ENCODE peak calls at places on chromosomes 13 and 19, in eight cellular contexts. F is lower lobe of right lung; S is ascending aorta; A is heart right ventricle; N is IMR-90; V is CD4-positive, alpha-beta memory T cell; I is aorta; L is psoas muscle. P is an unnamed sample. For H3K9me3, H3K36me3 and H3K27me3, the result is how much of the 10 kb centered on the place peaks cover.

GRCh38 chr13:97257228-97257755 is 35.2 kb downstream of the MBNL2 start:
- DNase-seq in F (no peak), S (no peak), A (no peak), N (no peak), V (no peak), I (no peak), L (no peak), P (no peak)

GRCh38 chr19:44585371-44586141 is 27.8 kb upstream of the IGSF23 start:
- DNase-seq in F (no peak), S (no peak), A (no peak), N (peak), V (no peak), I (no peak), L (no peak), P (no peak)

GRCh38 chr19:13366529-13367143 is 139.6 kb downstream of the CACNA1A start:
- DNase-seq in F (no peak), S (no peak), A (no peak), N (peak), V (no peak), I (no peak), L (no peak), P (peak)

GRCh38 chr13:48491423-48492122 is 41.3 kb downstream of the RCBTB2 start:
- DNase-seq in F (no peak), S (no peak), A (no peak), N (peak), V (no peak), I (no peak), L (no peak), P (no peak)

GRCh38 chr13:32134241-32134801 is 102.7 kb downstream of the FRY start:
- DNase-seq in F (no peak), S (no peak), A (no peak), N (peak), V (no peak), I (no peak), L (no peak), P (no peak)

GRCh38 chr13:113991676-113992179 is 17.9 kb upstream of the C13orf46 start:
- DNase-seq in F (no peak), S (no peak), A (no peak), N (no peak), V (no peak), I (no peak), L (no peak), P (no peak)

GRCh38 chr19:19110410-19111137 is 27.7 kb downstream of the TMEM161A start:
- DNase-seq in F (no peak), S (no peak), A (no peak), N (no peak), V (no peak), I (no peak), L (no peak), P (no peak)

GRCh38 chr19:45819769-45820168 is 4.7 kb upstream of the RSPH6A start:
- DNase-seq in F (no peak), S (no peak), A (no peak), N (no peak), V (no peak), I (no peak), L (no peak), P (no peak)

GRCh38 chr19:42250666-42251531 is 4.0 kb downstream of the ERF start:
- DNase-seq in F (peak), S (no peak), A (no peak), N (peak), V (no peak), I (no peak), L (no peak), P (no peak)

GRCh38 chr13:105050696-105051095 is 1484.8 kb downstream of the EFNB2 start:
- DNase-seq in F (no peak), S (no peak), A (no peak), N (peak), V (no peak), I (no peak), L (no peak), P (no peak)

GRCh38 chr19:41599175-41599966 is 23.4 kb downstream of the CEACAM21 start:
- DNase-seq in F (no peak), S (no peak), A (no peak), N (no peak), V (no peak), I (no peak), L (no peak), P (no peak)

GRCh38 chr19:5547881-5548280 is 19.9 kb downstream of the TINCR start:
- DNase-seq in F (no peak), S (no peak), A (no peak), N (peak), V (no peak), I (no peak), L (no peak), P (peak)

GRCh38 chr13:99374994-99375805 is 68.0 kb upstream of the GPR183 start:
- DNase-seq in F (peak), S (no peak), A (no peak), N (no peak), V (peak), I (peak), L (no peak), P (no peak)

GRCh38 chr13:106916329-106916728 is 348.4 kb upstream of the ARGLU1 start:
- DNase-seq in F (no peak), S (no peak), A (no peak), N (no peak), V (no peak), I (no peak), L (no peak), P (no peak)

GRCh38 chr13:83340170-83340569 is 542.1 kb downstream of the SLITRK1 start:
- DNase-seq in F (no peak), S (no peak), A (no peak), N (no peak), V (no peak), I (no peak), L (no peak), P (no peak)

GRCh38 chr19:10508036-10508435 is 4.9 kb upstream of the KEAP1 start:
- DNase-seq in F (no peak), S (no peak), A (no peak), N (no peak), V (no peak), I (no peak), L (no peak), P (no peak)

GRCh38 chr13:78909276-78909675 is 250.3 kb upstream of the OBI1 start:
- DNase-seq in F (no peak), S (no peak), A (no peak), N (no peak), V (no peak), I (no peak), L (no peak), P (no peak)

GRCh38 chr19:1491114-1491848 is at the start of gene REEP6:
- DNase-seq in F (no peak), S (no peak), A (no peak), N (no peak), V (no peak), I (no peak), L (no peak), P (no peak)

GRCh38 chr13:70723732-70724131 is 615.5 kb upstream of the KLHL1 start:
- DNase-seq in F (no peak), S (no peak), A (no peak), N (no peak), V (no peak), I (no peak), L (no peak), P (no peak)

GRCh38 chr13:47426126-47426849 is 529.4 kb upstream of the HTR2A start:
- DNase-seq in F (no peak), S (no peak), A (peak), N (peak), V (no peak), I (peak), L (peak), P (no peak)

GRCh38 chr19:21109116-21109515 is 27.1 kb downstream of the ZNF714 start:
- DNase-seq in F (no peak), S (no peak), A (no peak), N (peak), V (no peak), I (no peak), L (no peak), P (no peak)

GRCh38 chr13:101846701-101847100 is 394.2 kb downstream of the ITGBL1 start:
- DNase-seq in F (no peak), S (no peak), A (no peak), N (no peak), V (no peak), I (no peak), L (no peak), P (no peak)

GRCh38 chr13:24063281-24063851 is 97.2 kb upstream of the SPATA13 start:
- DNase-seq in F (no peak), S (no peak), A (peak), N (no peak), V (no peak), I (no peak), L (no peak), P (no peak)

GRCh38 chr13:99172951-99173350 is 27.7 kb upstream of the UBAC2 start:
- DNase-seq in F (no peak), S (no peak), A (no peak), N (no peak), V (no peak), I (no peak), L (no peak), P (no peak)

GRCh38 chr13:101779147-101779546 is 326.7 kb downstream of the ITGBL1 start:
- DNase-seq in F (no peak), S (no peak), A (no peak), N (no peak), V (no peak), I (no peak), L (no peak), P (no peak)

GRCh38 chr19:5147971-5148793 is 179.3 kb downstream of the KDM4B start:
- DNase-seq in F (no peak), S (no peak), A (no peak), N (no peak), V (no peak), I (peak), L (peak), P (no peak)

GRCh38 chr13:26941345-26942174 is 181.0 kb upstream of the GPR12 start:
- DNase-seq in F (no peak), S (no peak), A (no peak), N (peak), V (no peak), I (no peak), L (no peak), P (no peak)

GRCh38 chr19:273393-273792 is 17.8 kb downstream of the PLPP2 start:
- DNase-seq in F (no peak), S (no peak), A (no peak), N (no peak), V (no peak), I (no peak), L (no peak), P (no peak)

GRCh38 chr19:10305139-10305806 is 4.3 kb downstream of the ZGLP1 start:
- DNase-seq in F (peak), S (no peak), A (peak), N (peak), V (no peak), I (peak), L (peak), P (no peak)

GRCh38 chr19:40191836-40192646 is 815 bp downstream of the MAP3K10 start:
- DNase-seq in F (peak), S (no peak), A (peak), N (peak), V (no peak), I (no peak), L (peak), P (peak)

GRCh38 chr19:35211545-35212230 is 16.9 kb downstream of the FAM187B start:
- DNase-seq in F (peak), S (peak), A (peak), N (no peak), V (peak), I (peak), L (peak), P (no peak)

GRCh38 chr13:72820156-72820897 is 38.4 kb downstream of the PIBF1 start:
- DNase-seq in F (no peak), S (no peak), A (no peak), N (peak), V (no peak), I (no peak), L (no peak), P (peak)

DNA sequence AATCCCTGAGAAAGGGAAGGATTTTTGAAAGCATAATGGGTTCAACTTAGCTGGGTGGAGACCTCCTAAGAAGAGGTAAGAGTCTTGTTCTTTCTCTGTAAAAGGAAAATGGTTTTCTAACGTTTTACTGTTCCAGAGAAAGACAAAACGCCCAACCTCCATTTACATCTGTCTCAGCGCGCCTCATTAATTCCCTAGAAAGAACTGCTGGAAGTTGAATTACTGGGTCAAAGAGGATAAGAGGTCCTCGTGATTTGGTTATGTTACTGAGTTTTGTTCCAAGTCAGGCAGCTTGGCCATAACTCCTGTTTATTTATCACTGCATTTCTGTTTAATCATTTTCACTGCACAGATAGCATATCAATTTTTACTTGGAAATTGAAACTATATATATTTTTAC is 112.9 kb upstream of the PEG3 start:
- DNase-seq in F (no peak), S (no peak), A (no peak), N (no peak), V (no peak), I (no peak), L (no peak), P (no peak)
- H3K9me3 ChIP-seq in F (under half), S (under half), A (under half), N (half or more), V (under half), I (under half), L (under half), P (under half)

GRCh38 chr13:77016888-77017623 is 9.9 kb downstream of the FBXL3 start:
- DNase-seq in F (no peak), S (no peak), A (no peak), N (no peak), V (no peak), I (no peak), L (no peak), P (no peak)

GRCh38 chr13:77016241-77016812 is 10.6 kb downstream of the FBXL3 start:
- DNase-seq in F (no peak), S (no peak), A (no peak), N (no peak), V (no peak), I (no peak), L (no peak), P (no peak)

GRCh38 chr13:77019756-77020155 is 7.2 kb downstream of the FBXL3 start:
- DNase-seq in F (no peak), S (no peak), A (no peak), N (no peak), V (no peak), I (no peak), L (no peak), P (no peak)

GRCh38 chr13:77013853-77014542 is 13.0 kb downstream of the FBXL3 start:
- DNase-seq in F (no peak), S (no peak), A (no peak), N (no peak), V (no peak), I (no peak), L (no peak), P (no peak)

DNA sequence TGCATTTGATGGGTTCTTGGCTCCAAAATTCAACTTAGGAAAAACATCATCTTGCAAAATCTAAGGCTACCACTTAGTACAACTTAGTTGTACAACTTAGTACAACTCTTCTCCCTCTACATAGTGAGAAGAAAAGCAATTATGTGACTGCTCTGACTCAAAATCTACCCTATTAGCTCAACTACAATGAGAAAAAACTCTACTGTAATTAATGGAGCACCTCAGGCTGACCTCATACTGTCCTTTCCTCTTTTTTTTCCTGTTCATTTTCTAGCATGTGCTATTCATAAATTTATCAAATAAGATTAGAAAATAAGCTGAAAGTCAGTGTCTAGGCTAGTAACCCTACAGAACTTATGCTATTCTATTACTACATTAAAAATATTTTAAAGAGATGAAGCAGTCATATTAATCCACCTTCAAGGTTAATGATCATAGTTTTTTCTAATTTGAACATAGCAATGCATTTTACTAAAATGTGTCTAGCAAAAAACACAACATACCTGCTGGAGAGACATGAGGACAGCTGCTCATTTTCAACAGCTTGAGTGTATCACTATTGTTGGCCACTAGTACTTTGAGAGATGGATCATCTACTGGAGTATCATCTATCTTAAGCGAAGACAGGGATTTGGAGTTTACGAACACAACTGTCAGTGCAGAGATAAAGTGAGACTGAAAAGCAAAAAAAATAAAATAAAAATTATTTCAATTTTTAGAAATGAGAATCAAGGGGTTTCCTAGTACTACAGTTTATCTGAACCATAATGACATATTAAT is 11.9 kb downstream of the FBXL3 start:
- DNase-seq in F (no peak), S (no peak), A (no peak), N (no peak), V (no peak), I (no peak), L (no peak), P (no peak)
- H3K36me3 ChIP-seq in F (half or more), S (half or more), A (half or more), N (under half), V (half or more), I (under half), L (half or more), P (half or more)

DNA sequence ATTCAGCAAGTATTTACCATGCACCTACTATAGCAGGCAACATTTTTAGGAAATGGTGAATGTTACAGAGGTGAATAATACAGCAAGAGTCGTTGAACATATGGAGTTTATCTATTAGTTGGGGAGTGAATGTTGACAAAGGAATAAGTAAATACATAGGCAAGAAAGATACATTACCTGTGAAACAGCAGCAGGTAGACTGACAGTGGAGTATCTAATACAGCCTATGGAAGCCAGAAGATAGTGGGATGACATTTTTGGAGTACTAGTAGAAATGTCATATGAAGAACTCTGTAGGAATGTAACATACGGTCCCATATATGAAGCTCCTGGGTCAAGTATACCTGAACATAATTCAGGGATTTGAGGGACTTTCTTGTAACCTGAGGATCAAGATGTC is 2.1 kb upstream of the TNFSF11 start:
- DNase-seq in F (no peak), S (no peak), A (no peak), N (no peak), V (no peak), I (no peak), L (no peak), P (no peak)
- H3K27me3 ChIP-seq in F (under half), S (under half), A (half or more), N (under half), V (under half), I (under half), L (under half), P (under half)

DNA sequence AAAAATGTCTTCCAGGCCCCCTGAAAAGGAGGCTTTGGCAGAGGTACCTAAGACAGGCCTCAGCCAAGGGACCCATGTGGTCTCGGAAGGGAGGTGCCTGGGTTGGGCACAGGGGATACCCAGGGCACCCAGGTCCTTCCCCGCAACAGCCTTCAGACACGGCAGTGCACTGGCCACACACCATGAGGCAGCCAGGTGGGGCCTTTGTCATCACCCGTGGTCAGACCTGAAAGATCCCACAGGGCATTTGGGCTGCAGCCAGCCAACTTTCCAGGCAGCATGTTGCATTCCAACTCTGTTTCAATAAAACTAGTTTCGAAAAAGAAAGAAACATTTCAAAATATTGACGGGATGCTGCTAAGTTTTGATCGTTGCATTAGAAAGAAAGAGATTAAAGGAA is 4.7 kb upstream of the TUBGCP3 start:
- DNase-seq in F (no peak), S (no peak), A (no peak), N (no peak), V (no peak), I (no peak), L (no peak), P (no peak)
- H3K9me3 ChIP-seq in F (under half), S (under half), A (under half), N (under half), V (under half), I (under half), L (under half), P (under half)

GRCh38 chr13:20074956-20075355 is 85.9 kb downstream of the GJA3 start:
- DNase-seq in F (no peak), S (no peak), A (no peak), N (no peak), V (no peak), I (no peak), L (no peak), P (no peak)

GRCh38 chr13:20080377-20081164 is 80.3 kb downstream of the GJA3 start:
- DNase-seq in F (no peak), S (no peak), A (no peak), N (no peak), V (no peak), I (no peak), L (no peak), P (no peak)
- H3K36me3 ChIP-seq in F (half or more), S (under half), A (half or more), N (under half), V (under half), I (under half), L (half or more), P (under half)

DNA sequence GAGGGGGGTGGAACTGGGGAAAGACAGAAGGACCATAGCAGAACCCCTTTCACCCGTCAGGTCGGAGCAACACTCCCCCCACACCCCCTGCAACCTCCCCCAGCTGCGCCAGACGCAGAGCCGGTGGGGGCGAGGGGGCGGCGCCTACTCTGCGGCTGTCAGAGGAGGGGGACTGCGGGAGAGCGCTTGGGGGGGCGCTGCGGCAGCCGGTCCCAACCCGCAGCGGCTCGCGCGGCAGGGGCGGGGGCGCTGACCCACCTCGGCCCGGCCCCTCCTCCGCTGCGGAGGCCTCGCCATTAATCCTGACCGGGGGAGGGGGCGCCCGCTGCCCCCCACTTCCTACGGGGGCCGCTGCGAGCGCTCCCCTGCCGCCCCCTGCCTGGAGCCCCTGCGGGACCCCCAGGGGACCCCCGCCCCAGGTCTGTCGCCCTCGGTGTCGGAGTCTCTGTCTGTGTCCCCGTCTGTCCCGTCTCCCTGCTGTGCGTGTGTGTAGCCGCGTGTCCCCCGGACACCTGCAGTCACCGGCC is 7.9 kb upstream of the NFIC start:
- DNase-seq in F (no peak), S (no peak), A (no peak), N (no peak), V (peak), I (no peak), L (no peak), P (no peak)
- H3K27me3 ChIP-seq in F (under half), S (under half), A (under half), N (under half), V (under half), I (under half), L (under half), P (under half)

DNA sequence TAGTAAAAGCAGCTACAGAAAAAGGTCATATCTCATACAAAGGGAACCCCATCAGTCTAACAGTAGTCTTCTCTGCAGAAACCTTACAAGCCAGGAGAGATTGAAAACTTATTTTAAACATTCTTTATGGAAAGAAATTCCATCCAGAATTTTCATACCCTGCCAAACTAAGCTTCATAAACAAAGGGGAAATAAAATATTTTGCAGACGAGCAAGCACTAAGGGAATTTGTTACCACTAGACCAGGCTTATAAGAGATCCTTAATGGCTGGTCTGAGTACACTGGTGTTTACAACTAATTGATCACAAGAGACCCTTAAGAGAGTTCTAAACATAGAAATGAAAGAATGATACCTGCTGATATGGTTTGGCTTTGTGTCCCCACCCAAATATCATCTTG is 128.6 kb upstream of the TNFSF11 start:
- DNase-seq in F (no peak), S (no peak), A (no peak), N (no peak), V (no peak), I (no peak), L (no peak), P (no peak)
- H3K9me3 ChIP-seq in F (under half), S (under half), A (under half), N (under half), V (under half), I (under half), L (under half), P (under half)

P was measured in HAP-1.